ENCODE peak calls at places on chromosomes 6 and 20, in seven cellular contexts. U is OCI-LY7, J is coronary artery, X is ascending aorta, L is K562, Z is uterus, E is pancreas. S is an unnamed sample.
A peak's percentile ranks its signal among the peaks of the same experiment; 100 is the strongest.

GRCh38 chr20:10672579-10673127 is 1.1 kb downstream of the JAG1 start:
- DNase-seq in Z (peak; percentile 59), X (peak; percentile 81), J (no peak), E (peak; percentile 66), L (no peak), U (peak; percentile 24), S (peak; percentile 60)

GRCh38 chr20:59390437-59390836 is 90.0 kb downstream of the EDN3 start:
- DNase-seq in U (no peak), E (no peak), L (no peak), Z (no peak), X (no peak), J (no peak), S (no peak)

GRCh38 chr6:112291161-112291762 is 36.9 kb upstream of the LAMA4 start:
- DNase-seq in Z (no peak), X (no peak), E (no peak), J (no peak), L (no peak), U (no peak), S (peak; percentile 43)

GRCh38 chr6:120378582-120379220 is 955.6 kb downstream of the TBC1D32 start:
- DNase-seq in Z (no peak), X (no peak), J (no peak), L (peak; percentile 12), U (peak; percentile 64), E (no peak), S (peak; percentile 73)

GRCh38 chr20:38680492-38681118 is 43.7 kb upstream of the SLC32A1 start:
- DNase-seq in J (no peak), E (no peak), L (peak; percentile 44), U (peak; percentile 36), X (no peak), Z (no peak), S (peak; percentile 88)

GRCh38 chr6:8194499-8194898 is 92.2 kb upstream of the EEF1E1 start:
- DNase-seq in J (no peak), U (no peak), Z (no peak), L (no peak), E (no peak), X (peak; percentile 77), S (no peak)

GRCh38 chr6:75751443-75751842 is 2.4 kb downstream of the MYO6 start:
- DNase-seq in Z (no peak), X (no peak), E (no peak), U (no peak), J (no peak), L (no peak), S (no peak)

GRCh38 chr20:63008541-63009043 is 1.8 kb upstream of the BHLHE23 start:
- DNase-seq in L (no peak), U (no peak), J (no peak), X (no peak), E (no peak), Z (no peak), S (no peak)

GRCh38 chr20:17720755-17721154 is 21.0 kb downstream of the BANF2 start:
- DNase-seq in E (no peak), U (no peak), J (no peak), X (no peak), Z (no peak), L (no peak), S (no peak)

GRCh38 chr6:170189236-170189635 is 101.6 kb downstream of the DLL1 start:
- DNase-seq in L (no peak), X (no peak), Z (no peak), U (no peak), J (peak; percentile 28), E (peak; percentile 6), S (no peak)

GRCh38 chr6:137134483-137134882 is 39.0 kb downstream of the IL22RA2 start:
- DNase-seq in U (no peak), X (no peak), Z (no peak), L (no peak), J (no peak), E (no peak), S (no peak)

GRCh38 chr6:137133136-137133535 is 40.3 kb downstream of the IL22RA2 start:
- DNase-seq in X (no peak), L (no peak), E (no peak), J (no peak), U (no peak), Z (no peak), S (no peak)

GRCh38 chr6:137136065-137136464 is 37.4 kb downstream of the IL22RA2 start:
- DNase-seq in Z (no peak), X (no peak), L (no peak), J (no peak), U (no peak), E (no peak), S (peak; percentile 27)
- TF ChIP-seq CTCF in Z (no peak), X (no peak), L (peak; percentile 56), J (no peak), U (peak; percentile 54), E (no peak), S (peak; percentile 33)

GRCh38 chr20:3785240-3786125 is 1.1 kb downstream of the CENPB start:
- DNase-seq in U (no peak), J (no peak), X (no peak), E (peak; percentile 38), L (peak; percentile 35), Z (no peak), S (no peak)
- H3K4me3 ChIP-seq in U (peak overlapping the region; percentile 71), J (peak overlapping the region; percentile 84), X (peak overlapping the region; percentile 94), E (peak overlapping the region; percentile 59), L (peak overlapping the region; percentile 58), Z (peak overlapping the region; percentile 69), S (peak overlapping the region; percentile 47)

GRCh38 chr20:51648571-51648947 is 106.0 kb upstream of the NFATC2 start:
- DNase-seq in J (no peak), X (no peak), U (no peak), Z (no peak), E (no peak), L (no peak), S (no peak)
- TF ChIP-seq CTCF in J (no peak), X (no peak), U (no peak), Z (no peak), E (no peak), L (no peak), S (no peak)

GRCh38 chr6:163460307-163460782 is 45.8 kb downstream of the QKI start:
- DNase-seq in E (no peak), X (no peak), Z (no peak), J (no peak), L (no peak), U (no peak), S (no peak)
- H3K4me3 ChIP-seq in E (peak overlapping the region; percentile 16), X (peak overlapping the region; percentile 51), Z (peak overlapping the region; percentile 36), J (peak overlapping the region; percentile 49), L (peak overlapping the region; percentile 3), U (no peak overlapping the region), S (no peak overlapping the region)

GRCh38 chr6:6007311-6008113 is 787 bp upstream of the NRN1 start:
- DNase-seq in E (no peak), U (peak; percentile 89), J (no peak), Z (no peak), X (no peak), L (no peak), S (no peak)
- TF ChIP-seq CTCF in E (no peak), U (peak; percentile 80), J (no peak), Z (no peak), X (no peak), L (no peak), S (no peak)

DNA sequence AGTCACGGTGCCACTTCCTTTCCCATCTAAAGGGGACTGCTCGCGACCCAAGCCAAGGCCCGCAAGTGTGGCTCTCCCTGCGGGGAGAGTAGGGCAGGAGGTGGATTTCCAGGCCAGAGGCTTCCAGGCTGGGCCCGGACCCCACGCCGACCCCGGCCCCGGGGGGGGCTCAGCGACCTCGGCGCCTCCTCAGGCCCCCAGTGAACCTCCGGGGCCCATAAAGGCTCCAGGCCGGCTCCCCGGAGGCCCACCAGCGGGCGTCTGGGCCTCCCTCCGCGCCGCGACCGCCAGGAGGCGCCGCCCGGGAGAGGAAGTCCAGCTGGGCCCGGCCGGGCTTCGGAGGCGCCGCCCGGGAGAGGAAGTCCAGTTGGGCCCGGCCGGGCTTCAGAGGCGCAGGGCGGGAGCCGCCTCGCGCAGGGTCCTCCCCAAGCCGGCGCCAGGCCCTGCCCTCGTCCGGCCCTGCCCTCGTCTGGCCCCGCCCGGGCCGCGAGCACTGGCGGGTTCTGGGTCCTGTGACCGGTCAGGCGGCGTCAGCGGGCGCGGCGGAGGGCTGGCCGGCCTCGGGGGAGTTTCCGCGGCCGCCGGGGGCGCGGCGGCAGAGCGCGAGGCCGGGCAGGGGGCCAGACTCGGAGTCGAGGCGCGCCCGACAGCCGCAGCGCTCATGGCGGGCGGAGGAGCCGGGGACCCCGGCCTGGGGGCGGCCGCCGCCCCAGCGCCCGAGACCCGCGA is at the start of gene RAB32:
- DNase-seq in X (peak; percentile 97), E (peak; percentile 93), Z (peak; percentile 93), L (peak; percentile 88), J (peak; percentile 95), U (no peak), S (peak; percentile 98)
- H3K4me3 ChIP-seq in X (peak within 1 kb of the TSS; percentile 91), E (peak within 1 kb of the TSS; percentile 76), Z (peak within 1 kb of the TSS; percentile 84), L (peak within 1 kb of the TSS; percentile 47), J (peak within 1 kb of the TSS; percentile 78), U (no peak within 1 kb of the TSS), S (peak within 1 kb of the TSS; percentile 43)

GRCh38 chr6:44671333-44671732 is 283.8 kb downstream of the CDC5L start:
- DNase-seq in X (no peak), L (no peak), J (peak; percentile 21), U (no peak), E (no peak), Z (no peak), S (no peak)
- TF ChIP-seq CTCF in X (no peak), L (no peak), J (no peak), U (no peak), E (no peak), Z (no peak), S (no peak)

DNA sequence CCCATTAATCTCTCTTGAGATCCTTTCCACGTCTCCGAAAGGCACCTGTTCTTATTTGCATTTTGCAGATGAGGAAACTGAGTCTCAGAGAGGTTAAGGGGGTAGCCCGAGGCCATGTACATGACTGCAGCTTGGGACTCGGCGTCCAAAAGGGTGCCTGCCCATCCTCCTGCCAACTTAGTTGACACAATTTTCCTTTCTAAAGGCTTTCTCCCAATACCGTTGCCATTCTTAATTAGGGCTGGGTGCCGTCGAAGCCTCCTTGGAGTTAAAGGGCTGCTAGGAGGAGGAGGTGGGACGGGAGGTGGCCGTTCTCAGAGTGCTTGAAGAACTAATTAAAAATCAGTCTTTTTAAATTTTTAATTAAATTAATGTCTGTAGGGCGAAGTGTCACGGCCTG is 546 bp upstream of the PSMG4 start:
- DNase-seq in L (no peak), U (no peak), E (no peak), X (no peak), J (peak; percentile 68), Z (no peak), S (no peak)
- H3K4me3 ChIP-seq in L (peak overlapping the region; percentile 94), U (peak overlapping the region; percentile 95), E (peak overlapping the region; percentile 99), X (peak overlapping the region; percentile 83), J (peak overlapping the region; percentile 99), Z (peak overlapping the region; percentile 99), S (no peak overlapping the region)

GRCh38 chr6:33586108-33586640 is 6.1 kb upstream of the BAK1 start:
- DNase-seq in E (no peak), J (no peak), U (no peak), L (no peak), X (no peak), Z (no peak), S (no peak)

GRCh38 chr6:33584700-33585402 is 4.8 kb upstream of the BAK1 start:
- DNase-seq in Z (no peak), J (no peak), X (no peak), L (no peak), U (no peak), E (no peak), S (no peak)

GRCh38 chr6:33585403-33586107 is 5.5 kb upstream of the BAK1 start:
- DNase-seq in X (peak; percentile 92), L (peak; percentile 90), Z (peak; percentile 85), J (no peak), E (peak; percentile 61), U (peak; percentile 93), S (peak; percentile 74)

GRCh38 chr6:33581186-33581585 is 1.1 kb upstream of the BAK1 start:
- DNase-seq in U (no peak), Z (no peak), L (no peak), E (no peak), J (no peak), X (no peak), S (no peak)

GRCh38 chr6:33583591-33584155 is 3.6 kb upstream of the BAK1 start:
- DNase-seq in Z (no peak), E (no peak), L (peak; percentile 73), J (no peak), U (no peak), X (no peak), S (no peak)
- TF ChIP-seq CTCF in Z (no peak), E (no peak), L (peak; percentile 59), J (no peak), U (peak; percentile 47), X (no peak), S (peak; percentile 46)

S was measured in cardiac muscle cell.